ENCODE peak calls at places on chromosomes 16 and 17, in eight cellular contexts. N, O, C, V, E, A, Y and R are unnamed samples.
A peak's percentile ranks its signal among the peaks of the same experiment; 100 is the strongest.

GRCh38 chr17:57935833-57936807 is 19.1 kb downstream of the CUEDC1 start:
- DNase-seq in N (peak; percentile 86), O (peak; percentile 83), C (peak; percentile 66), V (no peak), E (peak; percentile 57), A (no peak), Y (peak; percentile 48), R (no peak)

GRCh38 chr16:78535098-78535497 is 435.6 kb downstream of the WWOX start:
- DNase-seq in N (no peak), O (no peak), C (no peak), V (no peak), E (no peak), A (no peak), Y (no peak), R (no peak)

GRCh38 chr16:1194665-1195392 is 30.2 kb downstream of the TPSG1 start:
- DNase-seq in N (peak; percentile 70), O (no peak), C (peak; percentile 48), V (no peak), E (no peak), A (no peak), Y (no peak), R (no peak)

GRCh38 chr17:72775914-72776313 is 316.6 kb downstream of the SLC39A11 start:
- DNase-seq in N (no peak), O (no peak), C (no peak), V (no peak), E (no peak), A (no peak), Y (no peak), R (no peak)

GRCh38 chr16:85697441-85697840 is 8.7 kb upstream of the GINS2 start:
- DNase-seq in N (no peak), O (no peak), C (no peak), V (no peak), E (no peak), A (no peak), Y (no peak), R (no peak)

GRCh38 chr17:28723159-28723835 is 2.7 kb downstream of the TLCD1 start:
- DNase-seq in N (no peak), O (no peak), C (no peak), V (no peak), E (no peak), A (peak; percentile 70), Y (no peak), R (no peak)

GRCh38 chr16:9596788-9597187 is 505.3 kb downstream of the HAPSTR1 start:
- DNase-seq in N (no peak), O (no peak), C (no peak), V (no peak), E (no peak), A (no peak), Y (no peak), R (no peak)

GRCh38 chr16:12815361-12815760 is 11.7 kb upstream of the CPPED1 start:
- DNase-seq in N (no peak), O (peak; percentile 18), C (no peak), V (no peak), E (no peak), A (no peak), Y (no peak), R (no peak)

GRCh38 chr16:11609474-11610120 is 22.9 kb upstream of the LITAF start:
- DNase-seq in N (no peak), O (no peak), C (peak; percentile 66), V (no peak), E (no peak), A (no peak), Y (no peak), R (no peak)

GRCh38 chr16:10777356-10777755 is 33.7 kb downstream of the NUBP1 start:
- DNase-seq in N (no peak), O (no peak), C (no peak), V (no peak), E (no peak), A (no peak), Y (no peak), R (no peak)

GRCh38 chr16:27311449-27311831 is 2.3 kb upstream of the IL4R start:
- DNase-seq in N (no peak), O (no peak), C (no peak), V (no peak), E (no peak), A (peak; percentile 54), Y (no peak), R (no peak)

GRCh38 chr17:69489303-69489702 is 74.8 kb downstream of the MAP2K6 start:
- DNase-seq in N (no peak), O (no peak), C (no peak), V (no peak), E (no peak), A (no peak), Y (no peak), R (no peak)

GRCh38 chr16:84369938-84370627 is 1.7 kb downstream of the ATP2C2 start:
- DNase-seq in N (no peak), O (no peak), C (no peak), V (no peak), E (no peak), A (no peak), Y (no peak), R (no peak)

GRCh38 chr16:4694664-4695451 is 1.5 kb downstream of the NUDT16L1 start:
- DNase-seq in N (peak; percentile 51), O (peak; percentile 49), C (peak; percentile 65), V (no peak), E (peak; percentile 32), A (no peak), Y (peak; percentile 35), R (no peak)

GRCh38 chr17:7742729-7743128 is 25.2 kb downstream of the DNAH2 start:
- DNase-seq in N (no peak), O (no peak), C (no peak), V (no peak), E (no peak), A (no peak), Y (no peak), R (no peak)

GRCh38 chr16:17331991-17332390 is 138.8 kb downstream of the XYLT1 start:
- DNase-seq in N (no peak), O (no peak), C (no peak), V (no peak), E (no peak), A (no peak), Y (no peak), R (no peak)